ENCODE peak calls at places on chromosomes 6 and 20, in six cellular contexts. R is HEK293T, F is activated gamma-delta T cell treated with Interleukin-2 at 50 U/mL for 16 hours, J is upper lobe of right lung, U is GM04503, L is B cell. Z is an unnamed sample.

GRCh38 chr20:47790032-47790965 is 5.0 kb upstream of the SULF2 start:
- DNase-seq in R (no peak), L (no peak), J (no peak), F (no peak), U (peak), Z (no peak)

GRCh38 chr6:95576621-95577316 is 566 bp upstream of the MANEA start:
- DNase-seq in R (no peak), F (no peak), J (no peak), L (peak), U (peak), Z (peak)

GRCh38 chr20:6580486-6580885 is 187.0 kb upstream of the BMP2 start:
- DNase-seq in J (no peak), U (no peak), L (no peak), R (no peak), F (no peak), Z (no peak)

GRCh38 chr6:41937881-41938574 is 3.6 kb downstream of the CCND3 start:
- DNase-seq in F (peak), U (no peak), J (no peak), L (no peak), R (no peak), Z (no peak)

GRCh38 chr6:16591681-16592549 is 169.3 kb downstream of the ATXN1 start:
- DNase-seq in F (no peak), L (peak), R (no peak), U (no peak), J (no peak), Z (peak)

GRCh38 chr6:167806061-167806700 is 20.5 kb upstream of the AFDN start:
- DNase-seq in R (peak), J (no peak), L (no peak), U (no peak), F (no peak), Z (no peak)

GRCh38 chr6:51619042-51619799 is 468.2 kb downstream of the PKHD1 start:
- DNase-seq in J (no peak), L (no peak), F (no peak), R (no peak), U (no peak), Z (no peak)

GRCh38 chr6:100065348-100065747 is 71.3 kb upstream of the MCHR2 start:
- DNase-seq in R (no peak), F (no peak), J (no peak), U (no peak), L (no peak), Z (no peak)

GRCh38 chr6:147222160-147222838 is 18.1 kb downstream of the STXBP5 start:
- DNase-seq in U (no peak), R (no peak), L (peak), J (no peak), F (no peak), Z (no peak)

GRCh38 chr20:40584128-40584819 is 104.8 kb downstream of the MAFB start:
- DNase-seq in U (no peak), R (no peak), L (no peak), F (no peak), J (no peak), Z (no peak)

GRCh38 chr6:31352497-31353368 is 4.2 kb downstream of the HLA-B start:
- DNase-seq in J (no peak), L (peak), F (peak), U (no peak), R (no peak), Z (no peak)

GRCh38 chr20:49885558-49886332 is 29.6 kb downstream of the SPATA2 start:
- DNase-seq in F (no peak), R (no peak), U (no peak), J (no peak), L (no peak), Z (no peak)

GRCh38 chr6:85479221-85479620 is 29.3 kb downstream of the NT5E start:
- DNase-seq in U (no peak), R (no peak), L (no peak), J (no peak), F (no peak), Z (no peak)

GRCh38 chr6:35240838-35241801 is 18.4 kb upstream of the ZNF76 start:
- DNase-seq in R (peak), U (no peak), J (peak), F (peak), L (peak), Z (peak)

GRCh38 chr20:50969912-50970311 is 11.3 kb downstream of the MOCS3 start:
- DNase-seq in F (no peak), R (no peak), L (no peak), J (no peak), U (no peak), Z (no peak)

GRCh38 chr6:150881911-150882481 is 16.5 kb downstream of the MTHFD1L start:
- DNase-seq in F (no peak), L (no peak), U (peak), J (no peak), R (no peak), Z (no peak)

GRCh38 chr6:79684821-79685220 is 53.7 kb downstream of the SH3BGRL2 start:
- DNase-seq in F (no peak), R (no peak), U (no peak), J (no peak), L (no peak), Z (no peak)

Z was measured in MM.1S.